ENCODE peak calls at places on chromosomes 2 and 18, in six cellular contexts. One of them, this sample, is unnamed.

GRCh38 chr2:237459226-237459625 is 27.8 kb upstream of the MLPH start:
- DNase-seq in upper lobe of left lung: no peak
- DNase-seq in mucosa of descending colon: no peak
- DNase-seq in A549: no peak
- DNase-seq in testis: no peak
- DNase-seq in left lung: no peak
- DNase-seq in this sample: no peak

GRCh38 chr2:108267117-108267516 is 21.6 kb upstream of the SULT1C2 start:
- DNase-seq in upper lobe of left lung: peak; percentile 34
- DNase-seq in mucosa of descending colon: no peak
- DNase-seq in A549: no peak
- DNase-seq in testis: no peak
- DNase-seq in left lung: no peak
- DNase-seq in this sample: no peak

GRCh38 chr2:240996161-240996833 is 2.1 kb upstream of the SNED1 start:
- DNase-seq in upper lobe of left lung: peak; percentile 21
- DNase-seq in mucosa of descending colon: peak; percentile 26
- DNase-seq in A549: no peak
- DNase-seq in testis: peak; percentile 14
- DNase-seq in left lung: peak; percentile 60
- DNase-seq in this sample: peak; percentile 37

GRCh38 chr2:229661478-229661877 is 52.9 kb downstream of the DNER start:
- DNase-seq in upper lobe of left lung: no peak
- DNase-seq in mucosa of descending colon: no peak
- DNase-seq in A549: no peak
- DNase-seq in testis: no peak
- DNase-seq in left lung: no peak
- DNase-seq in this sample: no peak

GRCh38 chr18:24404591-24404990 is 7.0 kb upstream of the OSBPL1A start:
- DNase-seq in upper lobe of left lung: peak; percentile 26
- DNase-seq in mucosa of descending colon: no peak
- DNase-seq in A549: no peak
- DNase-seq in testis: no peak
- DNase-seq in left lung: no peak
- DNase-seq in this sample: no peak

GRCh38 chr2:214801768-214802397 is 7.6 kb downstream of the BARD1 start:
- DNase-seq in upper lobe of left lung: no peak
- DNase-seq in mucosa of descending colon: no peak
- DNase-seq in A549: no peak
- DNase-seq in testis: no peak
- DNase-seq in left lung: no peak
- DNase-seq in this sample: no peak

GRCh38 chr2:137172162-137172561 is 406.8 kb downstream of the THSD7B start:
- DNase-seq in upper lobe of left lung: no peak
- DNase-seq in mucosa of descending colon: no peak
- DNase-seq in A549: no peak
- DNase-seq in testis: no peak
- DNase-seq in left lung: no peak
- DNase-seq in this sample: no peak

GRCh38 chr2:159140070-159140774 is 146.3 kb downstream of the WDSUB1 start:
- DNase-seq in upper lobe of left lung: no peak
- DNase-seq in mucosa of descending colon: no peak
- DNase-seq in A549: no peak
- DNase-seq in testis: no peak
- DNase-seq in left lung: no peak
- DNase-seq in this sample: no peak

GRCh38 chr2:178068823-178069454 is 3.6 kb downstream of the PDE11A start:
- DNase-seq in upper lobe of left lung: no peak
- DNase-seq in mucosa of descending colon: no peak
- DNase-seq in A549: no peak
- DNase-seq in testis: no peak
- DNase-seq in left lung: no peak
- DNase-seq in this sample: no peak

GRCh38 chr2:30663806-30664205 is 143.4 kb downstream of the CAPN13 start:
- DNase-seq in upper lobe of left lung: no peak
- DNase-seq in mucosa of descending colon: no peak
- DNase-seq in A549: no peak
- DNase-seq in testis: no peak
- DNase-seq in left lung: no peak
- DNase-seq in this sample: no peak

GRCh38 chr2:27572998-27573429 is 9.8 kb upstream of the ZNF512 start:
- DNase-seq in upper lobe of left lung: no peak
- DNase-seq in mucosa of descending colon: no peak
- DNase-seq in A549: no peak
- DNase-seq in testis: no peak
- DNase-seq in left lung: no peak
- DNase-seq in this sample: no peak
- H3K9me3 ChIP-seq in upper lobe of left lung: peaks cover 40% of the 10 kb centered on the region
- H3K9me3 ChIP-seq in mucosa of descending colon: peaks cover 38% of the 10 kb centered on the region
- H3K9me3 ChIP-seq in A549: peaks cover 65% of the 10 kb centered on the region
- H3K9me3 ChIP-seq in testis: no peaks in the 10 kb centered on the region
- H3K9me3 ChIP-seq in left lung: peaks cover 55% of the 10 kb centered on the region
- H3K9me3 ChIP-seq in this sample: peaks cover 21% of the 10 kb centered on the region

DNA sequence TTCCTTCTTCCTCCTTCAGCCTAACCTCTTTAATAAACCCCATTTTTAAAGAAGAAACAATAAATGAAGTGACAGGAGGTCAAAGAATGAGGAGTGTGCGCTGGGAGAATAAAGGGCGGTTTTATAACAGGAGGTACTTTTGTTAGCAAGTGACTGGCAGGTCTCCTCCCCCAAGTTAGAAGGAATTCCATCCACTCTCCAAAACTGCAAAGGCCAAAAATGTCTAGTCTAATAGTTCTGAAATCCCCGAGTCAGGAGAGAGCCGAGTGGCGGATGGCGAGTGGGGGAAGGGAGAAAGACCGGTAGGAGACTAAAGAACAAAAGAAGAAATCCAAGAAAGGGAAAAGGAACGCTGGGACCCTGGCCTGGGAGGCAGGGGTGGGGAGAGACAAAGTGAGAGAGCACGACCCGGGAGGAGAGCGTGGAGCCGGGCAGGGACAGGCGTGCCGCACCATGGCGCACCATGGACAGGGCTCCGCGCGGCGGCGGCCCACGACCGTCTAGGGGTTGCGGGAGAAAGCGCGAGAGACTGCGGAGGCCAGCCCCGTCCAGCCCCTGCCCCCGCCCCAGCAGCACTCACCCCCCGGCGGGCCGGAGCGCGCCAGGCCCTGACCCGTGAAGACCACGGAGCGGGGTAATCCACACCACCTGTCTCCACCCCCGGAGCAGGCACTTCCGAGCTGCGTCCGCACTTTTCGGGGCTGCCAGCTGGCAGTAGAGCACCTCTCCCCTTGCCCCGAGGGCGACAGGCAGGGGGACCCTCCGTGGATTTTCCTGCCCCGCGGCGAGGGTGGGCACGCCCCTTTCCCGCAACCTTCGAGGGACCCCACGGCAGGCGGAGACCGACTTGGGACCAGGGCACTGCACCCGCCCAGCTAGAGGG is 1.6 kb downstream of the CDH2 start:
- DNase-seq in upper lobe of left lung: no peak
- DNase-seq in mucosa of descending colon: no peak
- DNase-seq in A549: peak; percentile 8
- DNase-seq in testis: peak; percentile 60
- DNase-seq in left lung: peak; percentile 77
- DNase-seq in this sample: peak; percentile 83
- H3K4me3 ChIP-seq in upper lobe of left lung: no peak overlapping the region
- H3K4me3 ChIP-seq in mucosa of descending colon: no peak overlapping the region
- H3K4me3 ChIP-seq in A549: peak overlapping the region; percentile 83
- H3K4me3 ChIP-seq in testis: peak overlapping the region; percentile 85
- H3K4me3 ChIP-seq in left lung: peak overlapping the region; percentile 45
- H3K4me3 ChIP-seq in this sample: peak overlapping the region; percentile 84

DNA sequence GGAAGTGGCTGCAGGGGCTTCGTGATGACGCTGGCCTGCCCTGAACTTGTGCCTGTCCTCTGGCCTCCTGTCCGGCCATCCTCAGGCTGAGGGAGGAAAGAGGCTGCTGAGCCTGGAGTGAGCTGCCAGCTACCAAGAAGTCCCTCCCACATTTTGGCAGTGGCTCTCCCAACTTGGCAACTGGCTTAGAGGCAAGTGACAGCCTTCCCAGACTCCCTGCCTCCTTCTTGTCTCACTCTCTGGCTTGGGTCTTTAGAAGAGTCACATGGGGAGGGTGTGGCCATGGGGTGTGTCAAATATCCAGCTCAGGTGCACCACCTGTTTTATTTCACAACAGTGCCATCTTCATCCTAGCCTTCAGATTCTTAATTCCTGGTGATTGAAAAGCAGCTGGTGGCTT is 222.8 kb downstream of the PRKCE start:
- DNase-seq in upper lobe of left lung: peak; percentile 48
- DNase-seq in mucosa of descending colon: peak; percentile 36
- DNase-seq in A549: no peak
- DNase-seq in testis: peak; percentile 78
- DNase-seq in left lung: no peak
- DNase-seq in this sample: no peak
- H3K9me3 ChIP-seq in upper lobe of left lung: no peaks in the 10 kb centered on the region
- H3K9me3 ChIP-seq in mucosa of descending colon: peaks cover 5% of the 10 kb centered on the region
- H3K9me3 ChIP-seq in A549: peaks cover 10% of the 10 kb centered on the region
- H3K9me3 ChIP-seq in testis: no peaks in the 10 kb centered on the region
- H3K9me3 ChIP-seq in left lung: peaks cover 16% of the 10 kb centered on the region
- H3K9me3 ChIP-seq in this sample: peaks cover 17% of the 10 kb centered on the region

GRCh38 chr2:127218843-127219715 is 1.0 kb downstream of the CYP27C1 start:
- DNase-seq in upper lobe of left lung: no peak
- DNase-seq in mucosa of descending colon: no peak
- DNase-seq in A549: peak; percentile 31
- DNase-seq in testis: no peak
- DNase-seq in left lung: no peak
- DNase-seq in this sample: peak; percentile 79

GRCh38 chr2:127219716-127220090 is 396 bp downstream of the CYP27C1 start:
- DNase-seq in upper lobe of left lung: no peak
- DNase-seq in mucosa of descending colon: peak; percentile 39
- DNase-seq in A549: peak; percentile 32
- DNase-seq in testis: no peak
- DNase-seq in left lung: peak; percentile 83
- DNase-seq in this sample: peak; percentile 85

GRCh38 chr2:127220102-127220806 is at the start of gene CYP27C1:
- DNase-seq in upper lobe of left lung: no peak
- DNase-seq in mucosa of descending colon: no peak
- DNase-seq in A549: peak; percentile 28
- DNase-seq in testis: peak; percentile 28
- DNase-seq in left lung: no peak
- DNase-seq in this sample: peak; percentile 81

GRCh38 chr2:127217470-127218325 is 2.4 kb downstream of the CYP27C1 start:
- DNase-seq in upper lobe of left lung: no peak
- DNase-seq in mucosa of descending colon: no peak
- DNase-seq in A549: peak; percentile 71
- DNase-seq in testis: no peak
- DNase-seq in left lung: no peak
- DNase-seq in this sample: peak; percentile 70

DNA sequence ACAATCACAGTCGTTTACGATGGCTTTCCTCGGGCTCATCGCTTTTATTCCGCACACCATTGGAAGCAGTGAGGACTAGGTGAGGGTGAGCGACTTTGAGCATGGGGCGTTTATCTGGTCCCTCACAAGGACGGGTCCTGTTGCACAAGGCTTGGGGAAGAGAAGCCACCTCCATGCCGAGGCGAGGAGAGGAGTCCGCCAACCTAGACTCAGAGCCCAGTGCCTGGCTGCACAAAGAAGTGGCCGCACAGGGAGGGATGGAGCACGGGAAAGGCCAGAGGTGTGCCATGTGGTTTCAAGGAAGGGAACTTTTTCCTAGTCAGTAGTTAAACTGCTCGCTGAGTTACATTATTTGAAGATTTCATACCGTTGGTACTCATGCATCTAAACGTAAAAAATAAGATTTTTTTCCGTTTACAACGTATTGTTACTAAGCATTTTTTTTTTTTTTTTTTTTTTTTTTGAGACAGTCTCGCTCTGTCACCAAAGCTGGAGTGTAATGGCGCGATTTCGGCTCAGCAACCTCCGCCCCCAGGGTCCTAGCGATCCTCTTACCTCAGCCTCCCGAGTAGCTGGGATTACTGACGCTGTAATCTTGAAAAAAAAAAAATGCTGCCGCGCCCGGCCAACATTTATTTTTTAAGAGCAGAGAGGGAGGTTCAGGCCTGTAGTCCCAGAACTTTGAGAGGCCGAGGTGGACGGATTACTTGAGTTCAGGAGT is 868 bp upstream of the CYP27C1 start:
- DNase-seq in upper lobe of left lung: no peak
- DNase-seq in mucosa of descending colon: no peak
- DNase-seq in A549: peak; percentile 17
- DNase-seq in testis: no peak
- DNase-seq in left lung: no peak
- DNase-seq in this sample: peak; percentile 83
- H3K4me3 ChIP-seq in upper lobe of left lung: no peak overlapping the region
- H3K4me3 ChIP-seq in mucosa of descending colon: no peak overlapping the region
- H3K4me3 ChIP-seq in A549: peak overlapping the region; percentile 89
- H3K4me3 ChIP-seq in testis: no peak overlapping the region
- H3K4me3 ChIP-seq in left lung: no peak overlapping the region
- H3K4me3 ChIP-seq in this sample: peak overlapping the region; percentile 81